ENCODE peak calls at places on chromosome 4, in nine cellular contexts. X, F, I, O, W, C, Z, H and E are unnamed samples.
A peak's percentile ranks its signal among the peaks of the same experiment; 100 is the strongest.

GRCh38 chr4:125265846-125266245 is 48.9 kb upstream of the FAT4 start:
- DNase-seq in X (no peak), F (no peak), I (no peak), O (no peak), W (peak; percentile 66), C (no peak), Z (no peak), H (no peak), E (no peak)

GRCh38 chr4:106793933-106794332 is 242.2 kb downstream of the DKK2 start:
- DNase-seq in X (no peak), F (no peak), I (no peak), O (no peak), W (no peak), C (no peak), Z (no peak), H (no peak), E (no peak)

GRCh38 chr4:154982187-154983047 is 201.3 kb downstream of the RBM46 start:
- DNase-seq in X (peak; percentile 25), F (peak; percentile 10), I (no peak), O (peak; percentile 57), W (no peak), C (peak; percentile 55), Z (peak; percentile 34), H (peak; percentile 60), E (peak; percentile 65)

GRCh38 chr4:77960367-77960766 is 96.8 kb upstream of the FRAS1 start:
- DNase-seq in X (no peak), F (no peak), I (no peak), O (no peak), W (no peak), C (no peak), Z (no peak), H (no peak), E (no peak)

GRCh38 chr4:130479020-130479419 is 1383.1 kb downstream of the C4orf33 start:
- DNase-seq in X (peak; percentile 8), F (no peak), I (no peak), O (no peak), W (no peak), C (no peak), Z (peak; percentile 55), H (no peak), E (no peak)

GRCh38 chr4:137070614-137071013 is 461.7 kb downstream of the PCDH18 start:
- DNase-seq in X (no peak), F (no peak), I (no peak), O (no peak), W (no peak), C (no peak), Z (no peak), H (no peak), E (no peak)

GRCh38 chr4:126778348-126778747 is 854.4 kb upstream of the INTU start:
- DNase-seq in X (peak; percentile 88), F (no peak), I (no peak), O (no peak), W (no peak), C (peak; percentile 65), Z (peak; percentile 78), H (no peak), E (no peak)

GRCh38 chr4:168848977-168849687 is 160.9 kb downstream of the CBR4 start:
- DNase-seq in X (peak; percentile 71), F (no peak), I (no peak), O (no peak), W (no peak), C (peak; percentile 43), Z (no peak), H (no peak), E (no peak)

GRCh38 chr4:156581693-156582092 is 389.9 kb downstream of the PDGFC start:
- DNase-seq in X (no peak), F (no peak), I (no peak), O (no peak), W (no peak), C (peak; percentile 7), Z (no peak), H (no peak), E (no peak)

GRCh38 chr4:153038493-153039311 is 102.6 kb downstream of the FHDC1 start:
- DNase-seq in X (no peak), F (no peak), I (no peak), O (no peak), W (no peak), C (no peak), Z (no peak), H (no peak), E (peak; percentile 6)

GRCh38 chr4:123606336-123606735 is 209.7 kb downstream of the SPRY1 start:
- DNase-seq in X (no peak), F (no peak), I (no peak), O (no peak), W (no peak), C (no peak), Z (no peak), H (no peak), E (no peak)

GRCh38 chr4:184514121-184514988 is 40.0 kb upstream of the IRF2 start:
- DNase-seq in X (peak; percentile 91), F (peak; percentile 62), I (peak; percentile 75), O (peak; percentile 85), W (no peak), C (peak; percentile 83), Z (peak; percentile 75), H (peak; percentile 41), E (no peak)

GRCh38 chr4:121272526-121272925 is 108.3 kb downstream of the QRFPR start:
- DNase-seq in X (peak; percentile 85), F (no peak), I (peak; percentile 65), O (no peak), W (no peak), C (peak; percentile 82), Z (peak; percentile 46), H (no peak), E (no peak)

GRCh38 chr4:157810137-157810774 is 362.6 kb downstream of the GASK1B start:
- DNase-seq in X (no peak), F (no peak), I (no peak), O (no peak), W (no peak), C (no peak), Z (no peak), H (no peak), E (no peak)

GRCh38 chr4:158670975-158671664 is 567 bp downstream of the C4orf46 start:
- DNase-seq in X (peak; percentile 84), F (peak; percentile 48), I (peak; percentile 78), O (peak; percentile 77), W (no peak), C (peak; percentile 68), Z (peak; percentile 40), H (peak; percentile 74), E (peak; percentile 72)

GRCh38 chr4:153260553-153261306 is 56.5 kb downstream of the TRIM2 start:
- DNase-seq in X (no peak), F (no peak), I (no peak), O (no peak), W (no peak), C (peak; percentile 14), Z (peak; percentile 22), H (no peak), E (no peak)

GRCh38 chr4:98260047-98260578 is 1.1 kb upstream of the RAP1GDS1 start:
- DNase-seq in X (no peak), F (peak; percentile 8), I (peak; percentile 63), O (peak; percentile 68), W (peak; percentile 92), C (no peak), Z (peak; percentile 2), H (peak; percentile 29), E (peak; percentile 29)

GRCh38 chr4:138090145-138090917 is 151.8 kb downstream of the SLC7A11 start:
- DNase-seq in X (peak; percentile 65), F (no peak), I (peak; percentile 18), O (peak; percentile 22), W (no peak), C (peak; percentile 77), Z (peak; percentile 66), H (peak; percentile 66), E (peak; percentile 87)

GRCh38 chr4:113979973-113980615 is 647 bp upstream of the ARSJ start:
- DNase-seq in X (peak; percentile 68), F (no peak), I (no peak), O (no peak), W (no peak), C (no peak), Z (peak; percentile 11), H (no peak), E (no peak)

GRCh38 chr4:172147702-172148101 is 334.5 kb downstream of the GALNTL6 start:
- DNase-seq in X (peak; percentile 9), F (no peak), I (no peak), O (no peak), W (no peak), C (peak; percentile 3), Z (no peak), H (no peak), E (no peak)

GRCh38 chr4:121277194-121278105 is 103.4 kb downstream of the QRFPR start:
- DNase-seq in X (no peak), F (no peak), I (no peak), O (no peak), W (no peak), C (peak; percentile 39), Z (no peak), H (no peak), E (peak; percentile 34)

GRCh38 chr4:67680568-67681222 is 20.3 kb downstream of the UBA6 start:
- DNase-seq in X (peak; percentile 35), F (no peak), I (no peak), O (no peak), W (no peak), C (peak; percentile 27), Z (peak; percentile 67), H (no peak), E (no peak)

GRCh38 chr4:88599298-88599697 is 7.0 kb downstream of the HERC3 start:
- DNase-seq in X (peak; percentile 75), F (no peak), I (no peak), O (no peak), W (no peak), C (peak; percentile 52), Z (peak; percentile 17), H (no peak), E (no peak)

GRCh38 chr4:76430519-76431388 is 4.3 kb upstream of the SHROOM3 start:
- DNase-seq in X (peak; percentile 50), F (no peak), I (peak; percentile 16), O (no peak), W (no peak), C (peak; percentile 58), Z (peak; percentile 36), H (no peak), E (peak; percentile 78)

GRCh38 chr4:173782660-173783059 is 252.6 kb upstream of the HAND2 start:
- DNase-seq in X (no peak), F (no peak), I (no peak), O (no peak), W (no peak), C (no peak), Z (no peak), H (no peak), E (no peak)

GRCh38 chr4:26410385-26411293 is 79.6 kb downstream of the CCKAR start:
- DNase-seq in X (peak; percentile 42), F (no peak), I (no peak), O (no peak), W (no peak), C (peak; percentile 65), Z (peak; percentile 40), H (peak; percentile 54), E (peak; percentile 83)

GRCh38 chr4:105145059-105145912 is 1.4 kb upstream of the TET2 start:
- DNase-seq in X (no peak), F (no peak), I (peak; percentile 64), O (no peak), W (no peak), C (peak; percentile 11), Z (no peak), H (no peak), E (peak; percentile 16)

GRCh38 chr4:184950926-184951325 is 67.4 kb upstream of the HELT start:
- DNase-seq in X (no peak), F (no peak), I (no peak), O (no peak), W (no peak), C (no peak), Z (no peak), H (no peak), E (no peak)

GRCh38 chr4:185566425-185566824 is 31.1 kb upstream of the PDLIM3 start:
- DNase-seq in X (no peak), F (no peak), I (peak; percentile 15), O (peak; percentile 33), W (no peak), C (no peak), Z (no peak), H (no peak), E (no peak)

GRCh38 chr4:2432991-2433530 is 14.3 kb downstream of the CFAP99 start:
- DNase-seq in X (peak; percentile 76), F (no peak), I (no peak), O (no peak), W (no peak), C (peak; percentile 54), Z (no peak), H (no peak), E (no peak)